ENCODE peak calls at places on chromosomes 11 and 22, in six cellular contexts. Z is IMR-90; I is small intestine; S is ascending aorta; A is stimulated activated CD4-positive, alpha-beta T cell treated with anti-CD3 and anti-CD28 coated beads, Interleukin-2, amount 100 ng/mL, for 4 hours; O is KBM-7. H is an unnamed sample.

GRCh38 chr11:24900960-24901549 is 404.2 kb downstream of the LUZP2 start:
- DNase-seq in Z (no peak), I (no peak), S (no peak), A (no peak), O (no peak), H (no peak)

GRCh38 chr11:124978316-124978715 is 24.3 kb downstream of the CCDC15 start:
- DNase-seq in Z (no peak), I (no peak), S (no peak), A (no peak), O (no peak), H (no peak)

GRCh38 chr22:22979954-22980353 is 90.4 kb upstream of the GNAZ start:
- DNase-seq in Z (no peak), I (no peak), S (no peak), A (no peak), O (no peak), H (no peak)

GRCh38 chr11:34840736-34841386 is 75.3 kb downstream of the APIP start:
- DNase-seq in Z (peak), I (peak), S (no peak), A (peak), O (peak), H (no peak)

GRCh38 chr11:110376711-110377324 is 52.9 kb upstream of the FDX1 start:
- DNase-seq in Z (peak), I (peak), S (peak), A (no peak), O (peak), H (no peak)

GRCh38 chr11:1160231-1161101 is 2.7 kb downstream of the MUC5AC start:
- DNase-seq in Z (no peak), I (no peak), S (no peak), A (no peak), O (no peak), H (peak)

GRCh38 chr11:78946945-78947914 is 372.6 kb upstream of the NARS2 start:
- DNase-seq in Z (no peak), I (no peak), S (no peak), A (no peak), O (no peak), H (no peak)

GRCh38 chr22:46031965-46032851 is 55.2 kb upstream of the WNT7B start:
- DNase-seq in Z (no peak), I (no peak), S (peak), A (no peak), O (no peak), H (peak)

GRCh38 chr11:134024420-134025085 is 44.3 kb upstream of the JAM3 start:
- DNase-seq in Z (peak), I (no peak), S (no peak), A (no peak), O (no peak), H (no peak)

GRCh38 chr11:86916330-86916729 is 38.9 kb downstream of the FZD4 start:
- DNase-seq in Z (peak), I (no peak), S (no peak), A (no peak), O (no peak), H (no peak)

GRCh38 chr22:46053563-46054090 is 76.7 kb upstream of the WNT7B start:
- DNase-seq in Z (peak), I (peak), S (peak), A (peak), O (no peak), H (peak)

GRCh38 chr11:587978-588380 is 11.7 kb downstream of the PHRF1 start:
- DNase-seq in Z (peak), I (peak), S (peak), A (peak), O (peak), H (peak)

GRCh38 chr22:39365406-39365782 is 15.6 kb downstream of the SYNGR1 start:
- DNase-seq in Z (no peak), I (no peak), S (no peak), A (no peak), O (no peak), H (no peak)

GRCh38 chr11:68099057-68099456 is 22.1 kb downstream of the CHKA start:
- DNase-seq in Z (no peak), I (no peak), S (no peak), A (no peak), O (no peak), H (no peak)

GRCh38 chr22:37309221-37310074 is 27.1 kb downstream of the CYTH4 start:
- DNase-seq in Z (no peak), I (peak), S (no peak), A (no peak), O (peak), H (no peak)

GRCh38 chr11:133403900-133404299 is 128.4 kb downstream of the OPCML start:
- DNase-seq in Z (no peak), I (peak), S (no peak), A (no peak), O (peak), H (no peak)

GRCh38 chr22:36641902-36642640 is 61.5 kb downstream of the CACNG2 start:
- DNase-seq in Z (peak), I (no peak), S (no peak), A (no peak), O (no peak), H (no peak)

GRCh38 chr22:32660292-32660691 is 141.2 kb upstream of the TIMP3 start:
- DNase-seq in Z (peak), I (peak), S (peak), A (peak), O (peak), H (peak)

GRCh38 chr22:22048318-22048942 is 65.8 kb upstream of the TOP3B start:
- DNase-seq in Z (no peak), I (no peak), S (no peak), A (no peak), O (no peak), H (no peak)

GRCh38 chr22:47145883-47146282 is 383.4 kb downstream of the TBC1D22A start:
- DNase-seq in Z (no peak), I (no peak), S (no peak), A (no peak), O (no peak), H (no peak)

GRCh38 chr22:43546186-43546585 is 134.4 kb downstream of the MPPED1 start:
- DNase-seq in Z (no peak), I (no peak), S (no peak), A (no peak), O (no peak), H (no peak)

GRCh38 chr11:100791873-100792272 is 104.8 kb downstream of the ARHGAP42 start:
- DNase-seq in Z (peak), I (no peak), S (no peak), A (no peak), O (no peak), H (no peak)

GRCh38 chr11:23236846-23237550 is 376.7 kb upstream of the CCDC179 start:
- DNase-seq in Z (peak), I (no peak), S (no peak), A (no peak), O (no peak), H (no peak)

GRCh38 chr22:33210129-33210784 is 152.1 kb upstream of the SYN3 start:
- DNase-seq in Z (peak), I (peak), S (no peak), A (no peak), O (peak), H (no peak)